ENCODE peak calls at places on chromosomes 7 and 10, in ten cellular contexts. N is hepatocyte, O is lower lobe of right lung, S is astrocyte, D is testis, E is heart left ventricle, R is tibial nerve, B is fibroblast of lung, H is sigmoid colon, M is pancreas. G is an unnamed sample. For H3K36me3, the result is how much of the 10 kb centered on the place peaks cover.

GRCh38 chr7:55173671-55174070 is 154.9 kb downstream of the EGFR start:
- DNase-seq in D (no peak), R (no peak), E (no peak), O (no peak), N (no peak), S (no peak), M (no peak), B (no peak), H (no peak), G (no peak)

GRCh38 chr7:117277576-117277975 is 45.3 kb downstream of the WNT2 start:
- DNase-seq in O (no peak), B (no peak), E (no peak), R (no peak), N (no peak), H (no peak), D (no peak), S (no peak), M (no peak), G (no peak)

GRCh38 chr10:70498970-70499828 is 20.6 kb downstream of the PALD1 start:
- DNase-seq in S (no peak), R (no peak), O (no peak), E (no peak), N (no peak), M (no peak), H (no peak), B (no peak), D (no peak), G (no peak)

GRCh38 chr7:102883098-102883860 is 29.5 kb upstream of the LRRC17 start:
- DNase-seq in R (no peak), O (no peak), M (no peak), H (no peak), E (no peak), N (no peak), D (no peak), B (peak), S (peak), G (no peak)

GRCh38 chr7:537911-538634 is 18.4 kb upstream of the PDGFA start:
- DNase-seq in S (peak), N (peak), H (no peak), B (peak), D (peak), E (peak), R (no peak), O (peak), M (peak), G (peak)

GRCh38 chr10:71217266-71218045 is 5.1 kb downstream of the UNC5B start:
- DNase-seq in S (no peak), H (no peak), E (no peak), M (no peak), O (no peak), N (peak), B (no peak), R (no peak), D (peak), G (peak)

GRCh38 chr7:78377532-78377931 is 579.0 kb downstream of the PHTF2 start:
- DNase-seq in R (no peak), D (no peak), S (no peak), O (no peak), B (no peak), H (no peak), N (no peak), M (no peak), E (no peak), G (no peak)

GRCh38 chr10:85557706-85558105 is 808.9 kb downstream of the GRID1 start:
- DNase-seq in M (no peak), B (no peak), O (no peak), E (no peak), D (no peak), H (no peak), N (no peak), R (no peak), S (no peak), G (no peak)

GRCh38 chr10:91049961-91050360 is 129.1 kb upstream of the ANKRD1 start:
- DNase-seq in H (no peak), R (no peak), M (no peak), D (no peak), O (no peak), B (no peak), S (no peak), N (no peak), E (no peak), G (no peak)

GRCh38 chr7:120742370-120742769 is 115.6 kb downstream of the TSPAN12 start:
- DNase-seq in D (no peak), N (no peak), M (no peak), R (no peak), E (no peak), B (no peak), S (no peak), O (no peak), H (no peak), G (no peak)

GRCh38 chr7:148625342-148625741 is 34.8 kb downstream of the C7orf33 start:
- DNase-seq in B (no peak), D (peak), O (no peak), R (no peak), N (no peak), H (no peak), M (no peak), E (no peak), S (no peak), G (no peak)

GRCh38 chr10:27022048-27022447 is 78.2 kb downstream of the ANKRD26 start:
- DNase-seq in S (no peak), E (no peak), M (no peak), D (no peak), N (no peak), B (no peak), H (no peak), R (no peak), O (no peak), G (no peak)

GRCh38 chr10:78920011-78920410 is 148.8 kb upstream of the ZMIZ1 start:
- DNase-seq in S (no peak), N (no peak), B (no peak), R (no peak), D (no peak), E (no peak), H (no peak), M (no peak), O (no peak), G (no peak)

GRCh38 chr10:87589653-87590052 is 70.0 kb upstream of the PAPSS2 start:
- DNase-seq in D (no peak), E (no peak), R (no peak), B (no peak), S (peak), M (no peak), N (peak), H (no peak), O (no peak), G (no peak)

GRCh38 chr7:20647908-20648776 is 32.7 kb downstream of the ABCB5 start:
- DNase-seq in M (no peak), D (peak), S (peak), E (no peak), N (peak), B (peak), H (no peak), R (no peak), O (no peak), G (no peak)

GRCh38 chr10:61284222-61284890 is 168.8 kb downstream of the TMEM26 start:
- DNase-seq in D (no peak), M (no peak), H (no peak), N (peak), O (no peak), S (peak), E (no peak), B (peak), R (peak), G (no peak)

GRCh38 chr7:28799619-28800018 is 158.5 kb downstream of the TRIL start:
- DNase-seq in D (no peak), S (no peak), E (no peak), R (no peak), O (no peak), N (no peak), B (no peak), M (no peak), H (no peak), G (no peak)

GRCh38 chr10:34628174-34628802 is 186.8 kb downstream of the PARD3 start:
- DNase-seq in B (peak), M (peak), D (peak), H (peak), R (peak), N (peak), S (peak), O (no peak), E (peak), G (peak)

GRCh38 chr10:71666607-71667373 is 52.8 kb downstream of the C10orf105 start:
- DNase-seq in E (no peak), N (peak), O (no peak), S (peak), M (no peak), H (no peak), B (no peak), R (no peak), D (no peak), G (no peak)

GRCh38 chr7:118053353-118053752 is 130.6 kb upstream of the LSM8 start:
- DNase-seq in E (no peak), S (no peak), H (no peak), N (no peak), M (no peak), O (no peak), D (no peak), R (no peak), B (no peak), G (no peak)

GRCh38 chr10:68576118-68576517 is 16.0 kb downstream of the TET1 start:
- DNase-seq in O (no peak), M (no peak), D (no peak), E (no peak), N (no peak), S (no peak), R (no peak), H (no peak), B (no peak), G (no peak)

GRCh38 chr10:46220872-46221538 is 65.8 kb upstream of the ANTXRL start:
- DNase-seq in S (no peak), N (no peak), M (no peak), D (peak), R (no peak), H (no peak), B (no peak), O (no peak), E (no peak), G (no peak)

GRCh38 chr10:84375011-84375410 is 46.6 kb downstream of the CCSER2 start:
- DNase-seq in B (peak), M (peak), N (peak), R (peak), E (no peak), O (no peak), S (peak), H (no peak), D (peak), G (no peak)

GRCh38 chr7:117165656-117166055 is 157.2 kb downstream of the WNT2 start:
- DNase-seq in E (peak), O (peak), N (no peak), D (no peak), M (no peak), S (no peak), H (no peak), R (no peak), B (no peak), G (no peak)

GRCh38 chr10:110431659-110432058 is 66.0 kb upstream of the DUSP5 start:
- DNase-seq in M (no peak), S (no peak), B (no peak), D (no peak), E (no peak), R (no peak), N (no peak), O (no peak), H (peak), G (no peak)

GRCh38 chr7:29274156-29275017 is 79.8 kb downstream of the CHN2 start:
- DNase-seq in M (no peak), E (no peak), R (no peak), O (no peak), N (no peak), B (peak), D (no peak), S (peak), H (no peak), G (no peak)

GRCh38 chr7:157412021-157412443 is 75.2 kb downstream of the DNAJB6 start:
- DNase-seq in D (no peak), S (peak), H (no peak), O (peak), E (no peak), B (peak), M (no peak), R (no peak), N (no peak), G (no peak)

GRCh38 chr7:152664636-152665035 is 11.3 kb downstream of the XRCC2 start:
- DNase-seq in E (no peak), H (no peak), N (peak), S (no peak), D (no peak), O (no peak), R (no peak), B (no peak), M (no peak), G (no peak)

GRCh38 chr7:100374601-100375000 is 1.3 kb downstream of the PILRA start:
- DNase-seq in S (no peak), H (no peak), D (no peak), M (no peak), R (no peak), O (peak), E (peak), B (no peak), N (no peak), G (no peak)

GRCh38 chr10:71608863-71609768 is 110.5 kb downstream of the C10orf105 start:
- DNase-seq in N (peak), R (peak), S (peak), M (peak), H (peak), E (peak), B (peak), O (peak), D (peak), G (peak)

GRCh38 chr7:1136841-1137516 is 23.0 kb downstream of the ZFAND2A start:
- DNase-seq in N (no peak), O (no peak), B (no peak), R (no peak), M (no peak), E (no peak), H (peak), S (no peak), D (no peak), G (no peak)

GRCh38 chr10:79488303-79488702 is 24.0 kb upstream of the EIF5AL1 start:
- DNase-seq in N (peak), B (peak), R (peak), S (peak), H (peak), M (peak), D (peak), O (no peak), E (peak), G (peak)

GRCh38 chr10:11147723-11148122 is 130.1 kb downstream of the CELF2 start:
- DNase-seq in B (no peak), M (no peak), E (no peak), R (no peak), S (no peak), N (no peak), D (no peak), H (no peak), O (peak), G (no peak)

GRCh38 chr10:30185916-30186315 is 126.5 kb upstream of the JCAD start:
- DNase-seq in H (no peak), S (peak), O (no peak), R (no peak), D (no peak), B (peak), E (no peak), N (no peak), M (no peak), G (no peak)

DNA sequence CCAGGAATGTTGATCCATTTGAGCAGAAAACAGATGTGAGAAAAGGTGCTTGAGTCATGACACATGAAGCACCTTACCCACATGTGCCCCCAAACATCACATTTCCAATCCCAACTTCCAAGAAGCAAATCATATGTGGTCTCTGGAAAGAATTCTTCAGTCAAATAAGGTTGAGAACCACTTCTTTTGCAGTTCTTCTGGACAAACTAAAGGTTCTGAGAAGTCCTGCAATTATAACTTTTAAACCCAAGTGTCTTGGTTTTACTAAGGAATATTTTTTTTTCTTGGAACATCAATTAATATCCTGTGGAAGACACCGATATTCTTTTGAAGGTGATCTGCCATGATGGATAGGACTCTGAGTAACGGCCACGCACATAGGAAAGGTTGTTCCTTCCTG is 151.3 kb downstream of the MYOF start:
- DNase-seq in S (no peak), B (no peak), E (no peak), D (no peak), H (no peak), M (no peak), O (no peak), R (no peak), N (no peak), G (no peak)
- TF ChIP-seq CTCF in S (no peak), B (no peak), E (no peak), D (no peak), H (no peak), M (no peak), O (no peak), R (no peak), N (no peak), G (no peak)

GRCh38 chr10:114851336-114851735 is 29.8 kb downstream of the FHIP2A start:
- DNase-seq in R (no peak), O (no peak), B (no peak), D (no peak), N (no peak), M (no peak), H (no peak), E (no peak), S (no peak), G (no peak)
- H3K36me3 ChIP-seq in R (half or more), O (half or more), B (under half), D (under half), N (under half), M (half or more), H (under half), E (half or more), S (half or more), G (half or more)

GRCh38 chr7:150965273-150965830 is 12.8 kb downstream of the KCNH2 start:
- DNase-seq in N (no peak), O (no peak), H (no peak), B (no peak), S (no peak), M (no peak), E (peak), R (no peak), D (no peak), G (no peak)

GRCh38 chr7:150964593-150965111 is 13.5 kb downstream of the KCNH2 start:
- DNase-seq in E (peak), S (no peak), B (no peak), M (no peak), D (peak), O (no peak), H (peak), N (no peak), R (no peak), G (peak)

GRCh38 chr7:150968056-150968455 is 10.1 kb downstream of the KCNH2 start:
- DNase-seq in O (no peak), R (no peak), E (no peak), S (no peak), M (no peak), N (no peak), H (no peak), B (no peak), D (no peak), G (no peak)

GRCh38 chr7:150967332-150967731 is 10.8 kb downstream of the KCNH2 start:
- DNase-seq in B (no peak), R (no peak), D (no peak), S (no peak), E (no peak), H (no peak), N (no peak), O (no peak), M (no peak), G (no peak)

DNA sequence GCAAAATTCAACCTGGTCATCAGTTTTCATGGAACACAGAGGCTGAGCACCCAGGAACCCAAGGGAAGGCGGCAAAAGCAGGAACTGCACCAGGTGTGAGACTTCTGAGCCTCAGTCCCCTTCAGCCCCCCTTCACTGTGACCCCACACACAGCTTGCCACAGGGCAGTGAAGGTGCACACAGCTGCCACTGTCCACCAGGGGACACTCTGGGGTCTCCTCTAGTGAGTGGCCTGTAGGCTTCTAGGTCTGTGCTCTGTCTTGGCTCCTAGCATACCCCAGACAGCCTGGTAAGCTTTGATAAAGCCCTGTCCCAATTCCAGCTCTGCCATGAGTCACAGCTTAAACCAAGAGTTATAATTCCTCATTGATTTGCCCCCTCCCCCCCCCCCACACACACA is 12.1 kb downstream of the KCNH2 start:
- DNase-seq in O (no peak), E (peak), R (no peak), M (no peak), H (no peak), B (no peak), N (no peak), D (no peak), S (no peak), G (no peak)
- TF ChIP-seq CTCF in O (peak), E (peak), R (no peak), M (no peak), H (no peak), B (no peak), N (peak), D (no peak), S (no peak), G (no peak)

GRCh38 chr10:100009283-100009792 is 409 bp downstream of the DNMBP start:
- DNase-seq in B (peak), R (peak), H (peak), S (no peak), D (peak), N (peak), E (no peak), M (no peak), O (peak), G (no peak)
- H3K36me3 ChIP-seq in B (under half), R (under half), H (under half), S (under half), D (under half), N (under half), E (under half), M (under half), O (under half), G (under half)

GRCh38 chr7:128865303-128865702 is 2.6 kb downstream of the ATP6V1F start:
- DNase-seq in R (no peak), S (no peak), D (no peak), M (no peak), N (no peak), O (no peak), H (no peak), B (no peak), E (no peak), G (no peak)

GRCh38 chr7:128865996-128866877 is 3.6 kb downstream of the ATP6V1F start:
- DNase-seq in H (no peak), O (no peak), R (no peak), E (no peak), S (no peak), D (no peak), N (no peak), M (no peak), B (no peak), G (no peak)

GRCh38 chr7:128862571-128863432 is at the start of gene ATP6V1F:
- DNase-seq in O (peak), R (peak), D (peak), S (peak), M (peak), N (peak), B (peak), H (peak), E (peak), G (peak)

GRCh38 chr7:128861957-128862570 is 592 bp upstream of the ATP6V1F start:
- DNase-seq in S (no peak), H (no peak), B (no peak), N (no peak), E (no peak), R (no peak), D (no peak), O (no peak), M (no peak), G (no peak)

GRCh38 chr7:128863433-128863989 is 855 bp downstream of the ATP6V1F start:
- DNase-seq in B (peak), O (no peak), N (peak), H (no peak), R (no peak), M (peak), D (peak), S (peak), E (no peak), G (no peak)
- TF ChIP-seq CTCF in B (peak), O (peak), N (peak), H (peak), R (no peak), M (no peak), D (peak), S (peak), E (peak), G (no peak)

GRCh38 chr7:23380556-23380955 is 81.4 kb downstream of the MALSU1 start:
- DNase-seq in R (no peak), O (no peak), M (no peak), E (no peak), B (no peak), N (no peak), H (no peak), D (no peak), S (no peak), G (no peak)

GRCh38 chr7:23380961-23381360 is 81.8 kb downstream of the MALSU1 start:
- DNase-seq in O (no peak), M (no peak), H (no peak), E (no peak), N (no peak), B (no peak), R (no peak), D (no peak), S (no peak), G (no peak)

GRCh38 chr7:23383225-23383624 is 84.1 kb downstream of the MALSU1 start:
- DNase-seq in B (peak), E (no peak), S (peak), O (no peak), R (no peak), N (no peak), M (no peak), H (no peak), D (no peak), G (no peak)

GRCh38 chr7:23387583-23387982 is 82.7 kb downstream of the IGF2BP3 start:
- DNase-seq in H (no peak), E (no peak), M (no peak), D (no peak), O (no peak), R (no peak), N (no peak), S (no peak), B (no peak), G (no peak)

GRCh38 chr7:23385120-23385519 is 85.2 kb downstream of the IGF2BP3 start:
- DNase-seq in R (no peak), O (no peak), N (no peak), M (no peak), E (no peak), S (no peak), B (no peak), D (no peak), H (no peak), G (no peak)
- H3K36me3 ChIP-seq in R (under half), O (under half), N (under half), M (under half), E (under half), S (under half), B (under half), D (under half), H (under half), G (under half)

G was measured in right atrium auricular region.